ENCODE peak calls at places on chromosomes 5 and 9, in eight cellular contexts. M is OCI-LY7; B is A172; W is mucosa of descending colon; N is stimulated activated CD8-positive, alpha-beta memory T cell treated with anti-CD3 and anti-CD28 coated beads, Interleukin-2, amount 100 ng/mL, for 48 hours; G is NCI-H446 treated with DMSO at 0.1 percent for 48 hours; D is progenitor cell of endocrine pancreas; O is stimulated activated CD4-positive, alpha-beta T cell treated with anti-CD3 and anti-CD28 coated beads, Interleukin-2, amount 100 ng/mL, for 4 hours. T is an unnamed sample.

GRCh38 chr5:88883566-88884434 is 816 bp upstream of the MEF2C start:
- DNase-seq in D (peak; percentile 13), G (peak; percentile 68), N (no peak), W (peak; percentile 67), M (peak; percentile 53), O (no peak), B (peak; percentile 58), T (peak; percentile 53)

GRCh38 chr9:123339666-123340414 is 16.2 kb upstream of the CRB2 start:
- DNase-seq in B (peak; percentile 90), O (peak; percentile 22), D (no peak), N (peak; percentile 56), M (peak; percentile 88), G (no peak), W (no peak), T (peak; percentile 31)

GRCh38 chr9:89595646-89596045 is 9.2 kb upstream of the GADD45G start:
- DNase-seq in B (no peak), O (no peak), N (no peak), D (no peak), G (no peak), M (no peak), W (no peak), T (no peak)

GRCh38 chr9:37486616-37487544 is 1.1 kb downstream of the POLR1E start:
- DNase-seq in M (no peak), B (peak; percentile 36), N (no peak), D (no peak), O (no peak), G (peak; percentile 56), W (no peak), T (no peak)

GRCh38 chr5:113606298-113607134 is 93.0 kb downstream of the YTHDC2 start:
- DNase-seq in G (peak; percentile 9), D (peak; percentile 41), B (peak; percentile 73), M (peak; percentile 74), N (no peak), O (peak; percentile 21), W (no peak), T (peak; percentile 68)

GRCh38 chr5:86500947-86501346 is 116.8 kb upstream of the COX7C start:
- DNase-seq in N (no peak), M (no peak), O (no peak), B (peak; percentile 6), W (no peak), D (no peak), G (no peak), T (peak; percentile 54)

GRCh38 chr5:176652136-176652535 is 4.9 kb downstream of the TSPAN17 start:
- DNase-seq in G (peak; percentile 94), D (no peak), B (no peak), W (no peak), N (no peak), O (no peak), M (no peak), T (no peak)

GRCh38 chr5:159735036-159735435 is 181.2 kb upstream of the ADRA1B start:
- DNase-seq in D (no peak), O (no peak), W (no peak), M (no peak), G (no peak), N (no peak), B (no peak), T (no peak)

GRCh38 chr5:125073090-125073489 is 326.7 kb upstream of the ZNF608 start:
- DNase-seq in B (no peak), N (no peak), D (no peak), G (no peak), O (no peak), M (no peak), W (no peak), T (no peak)

GRCh38 chr9:306907-307306 is 92.2 kb downstream of the DOCK8 start:
- DNase-seq in W (no peak), B (no peak), O (peak; percentile 34), M (peak; percentile 22), N (peak; percentile 5), D (no peak), G (no peak), T (peak; percentile 16)

GRCh38 chr9:121670447-121670846 is 19.0 kb downstream of the DAB2IP start:
- DNase-seq in B (peak; percentile 52), W (no peak), O (no peak), N (no peak), D (no peak), G (no peak), M (no peak), T (no peak)

GRCh38 chr5:139148986-139149385 is 49.2 kb downstream of the SIL1 start:
- DNase-seq in W (no peak), G (no peak), O (no peak), D (no peak), B (no peak), N (no peak), M (no peak), T (no peak)

GRCh38 chr5:173530547-173530946 is 85.9 kb downstream of the BOD1 start:
- DNase-seq in N (no peak), W (no peak), O (no peak), M (no peak), G (no peak), D (no peak), B (no peak), T (peak; percentile 39)

GRCh38 chr5:148397968-148398595 is 14.3 kb downstream of the FBXO38 start:
- DNase-seq in O (no peak), M (no peak), D (no peak), N (no peak), B (no peak), G (no peak), W (no peak), T (peak; percentile 66)

T was measured in HT-29.